ENCODE peak calls at places on chromosomes 1 and 21, in five cellular contexts. O, X, Y, J and L are unnamed samples.

GRCh38 chr1:229893762-229894444 is 173.1 kb upstream of the GALNT2 start:
- DNase-seq in O (no peak), X (no peak), Y (no peak), J (no peak), L (no peak)

GRCh38 chr21:32712043-32712442 is 15.8 kb downstream of the SYNJ1 start:
- DNase-seq in O (peak), X (no peak), Y (no peak), J (no peak), L (no peak)

GRCh38 chr21:29481641-29482040 is 182.9 kb downstream of the BACH1 start:
- DNase-seq in O (no peak), X (peak), Y (peak), J (no peak), L (no peak)

GRCh38 chr21:37407719-37408455 is 41.3 kb downstream of the DYRK1A start:
- DNase-seq in O (no peak), X (peak), Y (peak), J (no peak), L (no peak)

GRCh38 chr1:188023206-188023605 is 1194.5 kb downstream of the PLA2G4A start:
- DNase-seq in O (no peak), X (peak), Y (no peak), J (no peak), L (no peak)

GRCh38 chr1:162398999-162399580 is 12.8 kb downstream of the SH2D1B start:
- DNase-seq in O (no peak), X (no peak), Y (no peak), J (no peak), L (no peak)

GRCh38 chr1:99855914-99856450 is 5.8 kb downstream of the AGL start:
- DNase-seq in O (no peak), X (no peak), Y (no peak), J (no peak), L (no peak)

GRCh38 chr1:107076846-107077245 is 20.4 kb downstream of the PRMT6 start:
- DNase-seq in O (no peak), X (peak), Y (peak), J (no peak), L (no peak)

GRCh38 chr1:227892930-227893695 is 54.6 kb downstream of the WNT9A start:
- DNase-seq in O (no peak), X (no peak), Y (no peak), J (peak), L (no peak)

GRCh38 chr1:44812822-44813543 is 4.7 kb downstream of the BTBD19 start:
- DNase-seq in O (peak), X (no peak), Y (no peak), J (no peak), L (no peak)

GRCh38 chr1:195608883-195609282 is 999.4 kb downstream of the KCNT2 start:
- DNase-seq in O (no peak), X (no peak), Y (no peak), J (no peak), L (no peak)

GRCh38 chr1:19393051-19393450 is 80.9 kb downstream of the SLC66A1 start:
- DNase-seq in O (no peak), X (no peak), Y (no peak), J (no peak), L (no peak)

GRCh38 chr1:203671047-203671446 is 44.4 kb downstream of the ATP2B4 start:
- DNase-seq in O (no peak), X (peak), Y (no peak), J (no peak), L (no peak)

GRCh38 chr1:165891461-165891860 is 64.0 kb downstream of the UCK2 start:
- DNase-seq in O (no peak), X (no peak), Y (no peak), J (no peak), L (no peak)

GRCh38 chr21:38244885-38245869 is 11.6 kb upstream of the KCNJ15 start:
- DNase-seq in O (no peak), X (peak), Y (peak), J (no peak), L (peak)

GRCh38 chr1:96865731-96866684 is 144.4 kb downstream of the PTBP2 start:
- DNase-seq in O (no peak), X (peak), Y (peak), J (peak), L (no peak)

GRCh38 chr1:58928514-58928913 is 144.7 kb upstream of the JUN start:
- DNase-seq in O (peak), X (no peak), Y (no peak), J (no peak), L (no peak)

GRCh38 chr1:31790140-31790539 is 25.7 kb downstream of the SPOCD1 start:
- DNase-seq in O (no peak), X (no peak), Y (no peak), J (no peak), L (no peak)

GRCh38 chr1:15931884-15932283 is 44.0 kb downstream of the ZBTB17 start:
- DNase-seq in O (no peak), X (no peak), Y (no peak), J (no peak), L (no peak)

GRCh38 chr1:71269823-71270222 is 189.0 kb upstream of the ZRANB2 start:
- DNase-seq in O (no peak), X (no peak), Y (no peak), J (no peak), L (no peak)

GRCh38 chr1:152237093-152237492 is 13.1 kb upstream of the HRNR start:
- DNase-seq in O (no peak), X (no peak), Y (no peak), J (no peak), L (no peak)

GRCh38 chr1:117895482-117896114 is 33.8 kb downstream of the GDAP2 start:
- DNase-seq in O (peak), X (peak), Y (peak), J (peak), L (peak)

GRCh38 chr1:119587328-119587727 is 60.7 kb downstream of the ZNF697 start:
- DNase-seq in O (no peak), X (peak), Y (no peak), J (no peak), L (no peak)

GRCh38 chr1:160789702-160790611 is 6.0 kb upstream of the LY9 start:
- DNase-seq in O (peak), X (no peak), Y (no peak), J (no peak), L (no peak)

GRCh38 chr1:75765697-75766355 is 20.2 kb upstream of the RABGGTB start:
- DNase-seq in O (no peak), X (peak), Y (peak), J (no peak), L (no peak)

GRCh38 chr1:207050428-207050767 is 610 bp downstream of the YOD1 start:
- DNase-seq in O (no peak), X (no peak), Y (no peak), J (no peak), L (no peak)

GRCh38 chr21:41779659-41780058 is 12.8 kb upstream of the RIPK4 start:
- DNase-seq in O (no peak), X (no peak), Y (no peak), J (no peak), L (no peak)

GRCh38 chr1:99820546-99820945 is 29.6 kb upstream of the AGL start:
- DNase-seq in O (no peak), X (no peak), Y (no peak), J (no peak), L (no peak)

GRCh38 chr1:156592910-156593732 is 1.5 kb downstream of the NAXE start:
- DNase-seq in O (no peak), X (no peak), Y (no peak), J (no peak), L (no peak)

GRCh38 chr1:1068374-1069060 is 5.6 kb downstream of the RNF223 start:
- DNase-seq in O (peak), X (no peak), Y (no peak), J (no peak), L (no peak)

GRCh38 chr1:78177708-78178270 is 132.0 kb downstream of the GIPC2 start:
- DNase-seq in O (no peak), X (no peak), Y (no peak), J (no peak), L (no peak)

GRCh38 chr21:20451051-20451450 is 547.2 kb upstream of the NCAM2 start:
- DNase-seq in O (no peak), X (no peak), Y (no peak), J (no peak), L (no peak)

GRCh38 chr1:110210604-110211502 is 739 bp downstream of the KCNC4 start:
- DNase-seq in O (peak), X (peak), Y (no peak), J (peak), L (peak)

GRCh38 chr1:196608401-196609113 is at the start of gene KCNT2:
- DNase-seq in O (peak), X (peak), Y (no peak), J (peak), L (no peak)

GRCh38 chr1:196611873-196612272 is 3.6 kb upstream of the KCNT2 start:
- DNase-seq in O (no peak), X (no peak), Y (no peak), J (no peak), L (no peak)

GRCh38 chr1:196607940-196608339 is 300 bp downstream of the KCNT2 start:
- DNase-seq in O (no peak), X (peak), Y (no peak), J (no peak), L (no peak)

GRCh38 chr1:196603651-196604050 is 4.6 kb downstream of the KCNT2 start:
- DNase-seq in O (no peak), X (no peak), Y (no peak), J (no peak), L (no peak)

DNA sequence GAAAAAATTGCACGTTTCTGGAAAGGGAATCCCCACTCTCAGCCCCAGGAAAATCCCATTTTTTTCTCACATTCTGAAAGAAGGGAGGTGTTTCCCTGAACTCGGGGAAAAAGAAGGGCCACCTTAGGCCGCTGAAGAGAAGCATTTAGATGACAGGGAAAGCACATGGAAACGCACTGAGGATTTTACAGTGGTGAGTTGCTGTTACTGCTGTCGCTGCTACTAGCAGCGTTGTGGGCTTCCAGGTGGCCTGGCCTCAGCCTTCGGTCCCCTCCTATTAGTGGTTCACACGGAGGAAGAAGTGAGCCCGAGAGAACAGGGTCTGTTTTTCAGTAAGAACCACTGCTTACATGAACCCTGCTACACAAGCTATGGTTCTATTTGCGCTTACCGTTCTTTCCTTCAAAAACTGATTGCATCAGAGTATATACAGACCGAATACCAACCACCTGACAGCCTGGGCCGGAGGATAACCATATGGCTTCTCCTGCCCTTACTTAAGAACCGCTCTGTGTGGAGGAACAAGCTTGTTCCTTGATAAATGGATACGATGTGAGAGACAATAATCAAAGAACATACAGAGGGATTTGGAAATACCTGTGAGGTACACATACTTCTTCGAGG is 986 bp upstream of the KCNT2 start:
- DNase-seq in O (no peak), X (peak), Y (no peak), J (no peak), L (no peak)
- TF ChIP-seq CTCF in O (no peak), X (no peak), Y (no peak), J (no peak), L (no peak)

GRCh38 chr1:217315346-217315745 is 315.5 kb downstream of the GPATCH2 start:
- DNase-seq in O (no peak), X (peak), Y (no peak), J (no peak), L (no peak)

GRCh38 chr1:217313096-217313495 is 317.8 kb downstream of the GPATCH2 start:
- DNase-seq in O (no peak), X (no peak), Y (no peak), J (no peak), L (no peak)

DNA sequence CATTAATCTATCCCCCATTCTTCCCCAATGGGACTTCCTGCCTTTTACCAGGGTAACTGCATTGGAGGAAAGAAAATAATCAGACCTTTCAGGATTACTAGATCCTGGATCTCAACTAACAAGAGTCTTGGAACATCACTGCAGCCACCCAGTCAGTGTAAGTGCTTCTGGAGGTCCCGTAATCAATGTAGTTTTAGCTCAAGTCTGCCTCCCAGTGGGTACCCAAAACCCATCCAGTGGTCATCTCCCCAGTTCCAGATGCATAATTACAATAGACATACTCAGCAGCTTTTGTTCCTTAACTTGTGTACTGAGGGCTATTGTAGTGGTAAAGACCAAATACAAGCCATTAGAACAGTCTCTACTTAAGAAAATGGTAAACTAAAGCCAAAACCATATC is 319.1 kb downstream of the GPATCH2 start:
- DNase-seq in O (no peak), X (peak), Y (no peak), J (no peak), L (no peak)
- TF ChIP-seq CTCF in O (no peak), X (peak), Y (no peak), J (no peak), L (no peak)

GRCh38 chr1:190957565-190957964 is 479.9 kb upstream of the BRINP3 start:
- DNase-seq in O (no peak), X (peak), Y (no peak), J (no peak), L (no peak)
- TF ChIP-seq CTCF in O (no peak), X (peak), Y (no peak), J (no peak), L (no peak)

GRCh38 chr1:81379430-81379829 is 421.3 kb upstream of the ADGRL2 start:
- DNase-seq in O (no peak), X (no peak), Y (no peak), J (no peak), L (no peak)

GRCh38 chr1:81371864-81372263 is 428.9 kb upstream of the ADGRL2 start:
- DNase-seq in O (no peak), X (no peak), Y (no peak), J (no peak), L (no peak)

GRCh38 chr1:81374481-81374880 is 426.3 kb upstream of the ADGRL2 start:
- DNase-seq in O (no peak), X (no peak), Y (no peak), J (no peak), L (no peak)

GRCh38 chr1:81375884-81376548 is 424.7 kb upstream of the ADGRL2 start:
- DNase-seq in O (no peak), X (no peak), Y (no peak), J (no peak), L (no peak)

DNA sequence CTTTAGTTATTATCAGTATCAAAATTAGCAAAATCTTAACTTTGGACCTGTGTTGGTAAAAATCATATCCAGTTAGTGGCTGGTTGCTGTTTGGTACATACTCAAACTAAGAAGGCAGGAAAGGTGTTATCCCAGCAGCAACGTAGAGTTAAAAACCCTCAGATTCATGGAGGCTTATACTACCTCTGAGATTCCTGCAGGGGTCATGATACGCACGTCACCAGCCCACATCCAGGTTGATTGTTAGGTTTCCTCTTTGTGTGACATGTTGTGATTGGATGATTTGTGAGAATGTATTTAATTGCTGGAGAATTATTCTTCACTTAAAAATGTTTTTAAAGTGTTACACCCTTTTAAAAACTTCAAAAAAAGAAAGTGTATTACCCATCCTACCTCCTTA is 423.3 kb upstream of the ADGRL2 start:
- DNase-seq in O (no peak), X (no peak), Y (no peak), J (no peak), L (no peak)
- TF ChIP-seq CTCF in O (no peak), X (no peak), Y (no peak), J (peak), L (no peak)

GRCh38 chr21:15826147-15826780 is 96.5 kb downstream of the USP25 start:
- DNase-seq in O (peak), X (peak), Y (no peak), J (peak), L (no peak)
- TF ChIP-seq CTCF in O (peak), X (peak), Y (peak), J (peak), L (peak)

GRCh38 chr1:245835386-245835785 is 671.7 kb downstream of the SMYD3 start:
- DNase-seq in O (no peak), X (no peak), Y (no peak), J (no peak), L (no peak)
- TF ChIP-seq CTCF in O (no peak), X (no peak), Y (no peak), J (no peak), L (no peak)

GRCh38 chr1:83942914-83943313 is 56.0 kb downstream of the TTLL7 start:
- DNase-seq in O (no peak), X (peak), Y (no peak), J (no peak), L (no peak)
- TF ChIP-seq CTCF in O (no peak), X (no peak), Y (no peak), J (no peak), L (no peak)